ENCODE peak calls at places on chromosomes 13 and 19, in six cellular contexts. E, R, U, W, D and O are unnamed samples.

GRCh38 chr19:2426661-2427322 is 594 bp downstream of the TIMM13 start:
- DNase-seq in E (peak; percentile 60), R (peak; percentile 26), U (no peak), W (peak; percentile 11), D (peak; percentile 59), O (peak; percentile 21)

GRCh38 chr19:13095934-13096890 is 6.4 kb downstream of the LYL1 start:
- DNase-seq in E (peak; percentile 38), R (peak; percentile 28), U (no peak), W (no peak), D (no peak), O (no peak)

GRCh38 chr13:113161433-113161832 is 3.0 kb downstream of the PROZ start:
- DNase-seq in E (no peak), R (peak; percentile 14), U (no peak), W (no peak), D (no peak), O (no peak)

GRCh38 chr19:7914099-7914498 is 531 bp upstream of the TGFBR3L start:
- DNase-seq in E (no peak), R (no peak), U (no peak), W (no peak), D (no peak), O (no peak)

GRCh38 chr19:752652-753517 is 2.0 kb downstream of the MISP start:
- DNase-seq in E (peak; percentile 87), R (no peak), U (no peak), W (no peak), D (no peak), O (no peak)

GRCh38 chr19:34265221-34265650 is 10.9 kb downstream of the GARRE1 start:
- DNase-seq in E (no peak), R (no peak), U (no peak), W (no peak), D (no peak), O (no peak)

GRCh38 chr19:18167975-18168645 is 5.5 kb upstream of the IFI30 start:
- DNase-seq in E (peak; percentile 62), R (peak; percentile 76), U (peak; percentile 52), W (peak; percentile 45), D (peak; percentile 66), O (peak; percentile 35)

GRCh38 chr13:45863716-45864590 is 12.4 kb upstream of the SIAH3 start:
- DNase-seq in E (no peak), R (no peak), U (no peak), W (no peak), D (no peak), O (no peak)

GRCh38 chr13:91719033-91719432 is 320.6 kb downstream of the GPC5 start:
- DNase-seq in E (no peak), R (no peak), U (no peak), W (no peak), D (no peak), O (no peak)

GRCh38 chr19:3670258-3670795 is 29.9 kb downstream of the PIP5K1C start:
- DNase-seq in E (peak; percentile 36), R (no peak), U (no peak), W (no peak), D (no peak), O (peak; percentile 75)

GRCh38 chr19:44685877-44686276 is 13.1 kb upstream of the CEACAM16 start:
- DNase-seq in E (no peak), R (no peak), U (no peak), W (no peak), D (no peak), O (no peak)

GRCh38 chr19:4556574-4557185 is 2.8 kb downstream of the SEMA6B start:
- DNase-seq in E (peak; percentile 39), R (no peak), U (no peak), W (no peak), D (peak; percentile 31), O (no peak)